ENCODE peak calls at places on chromosomes 2 and 18, in four cellular contexts. S is fibroblast of pulmonary artery, K is NCI-H1105 treated with DMSO at 0.1 percent for 48 hours, C is cardiac muscle cell. R is an unnamed sample.

GRCh38 chr2:47534179-47534919 is 131.4 kb downstream of the MSH2 start:
- DNase-seq in S (peak; percentile 59), K (no peak), C (no peak), R (peak; percentile 86)

GRCh38 chr2:156317631-156318030 is 14.9 kb downstream of the NR4A2 start:
- DNase-seq in C (no peak), K (no peak), S (no peak), R (no peak)

GRCh38 chr2:62435720-62436119 is 70.3 kb downstream of the TMEM17 start:
- DNase-seq in S (no peak), C (no peak), K (no peak), R (no peak)

GRCh38 chr2:149136111-149136510 is 97.6 kb downstream of the LYPD6B start:
- DNase-seq in S (no peak), K (no peak), C (no peak), R (no peak)

GRCh38 chr2:172065086-172065485 is 20.2 kb upstream of the DLX1 start:
- DNase-seq in K (no peak), S (no peak), C (no peak), R (no peak)

GRCh38 chr2:52874706-52875105 is 892.9 kb upstream of the CHAC2 start:
- DNase-seq in K (no peak), C (no peak), S (no peak), R (no peak)

GRCh38 chr2:64799592-64800252 is 146.0 kb upstream of the SERTAD2 start:
- DNase-seq in C (no peak), K (peak; percentile 43), S (no peak), R (no peak)

GRCh38 chr2:142682528-142682927 is 194.9 kb upstream of the KYNU start:
- DNase-seq in C (no peak), S (peak; percentile 45), K (no peak), R (peak; percentile 18)

GRCh38 chr18:37364237-37364636 is 201.4 kb downstream of the CELF4 start:
- DNase-seq in C (peak; percentile 56), K (peak; percentile 20), S (no peak), R (no peak)

GRCh38 chr2:64133828-64134227 is 10.4 kb downstream of the PELI1 start:
- DNase-seq in S (peak; percentile 56), C (no peak), K (no peak), R (peak; percentile 40)

GRCh38 chr2:98472132-98472650 is 27.5 kb downstream of the INPP4A start:
- DNase-seq in S (no peak), C (no peak), K (no peak), R (no peak)

GRCh38 chr2:85748948-85749875 is 4.6 kb upstream of the ATOH8 start:
- DNase-seq in S (peak; percentile 60), K (no peak), C (no peak), R (no peak)

GRCh38 chr2:140242889-140243288 is 1462.7 kb upstream of the NXPH2 start:
- DNase-seq in S (no peak), K (no peak), C (no peak), R (no peak)

GRCh38 chr2:64204006-64204632 is 59.9 kb upstream of the PELI1 start:
- DNase-seq in K (no peak), S (peak; percentile 64), C (no peak), R (peak; percentile 59)

GRCh38 chr2:216339456-216340279 is 32.6 kb downstream of the MARCHF4 start:
- DNase-seq in C (peak; percentile 57), S (peak; percentile 81), K (peak; percentile 77), R (no peak)

GRCh38 chr2:172305066-172305465 is 122.3 kb upstream of the ITGA6 start:
- DNase-seq in K (peak; percentile 3), C (no peak), S (no peak), R (no peak)

GRCh38 chr2:96251721-96252292 is 14.0 kb downstream of the TMEM127 start:
- DNase-seq in C (peak; percentile 86), K (peak; percentile 5), S (peak; percentile 90), R (peak; percentile 97)

GRCh38 chr18:9609190-9609589 is 5.2 kb downstream of the PPP4R1 start:
- DNase-seq in S (no peak), C (no peak), K (no peak), R (no peak)